ENCODE peak calls at places on chromosomes 12 and 14, in six cellular contexts. One of them, this sample, is unnamed.

GRCh38 chr14:75370416-75371205 is 57.2 kb upstream of the JDP2 start:
- DNase-seq in ELR: no peak
- DNase-seq in GM12865: no peak
- DNase-seq in kidney epithelial cell: no peak
- DNase-seq in NCI-H1417 treated with DMSO at 0.1 percent for 48 hours: no peak
- DNase-seq in NCI-H345: no peak
- DNase-seq in this sample: no peak

GRCh38 chr14:64329149-64329548 is 35.0 kb upstream of the ESR2 start:
- DNase-seq in NCI-H345: no peak
- DNase-seq in NCI-H1417 treated with DMSO at 0.1 percent for 48 hours: no peak
- DNase-seq in GM12865: no peak
- DNase-seq in ELR: no peak
- DNase-seq in kidney epithelial cell: no peak
- DNase-seq in this sample: no peak

GRCh38 chr12:130879212-130879686 is 7.4 kb downstream of the RAN start:
- DNase-seq in NCI-H345: no peak
- DNase-seq in NCI-H1417 treated with DMSO at 0.1 percent for 48 hours: no peak
- DNase-seq in kidney epithelial cell: no peak
- DNase-seq in GM12865: peak; percentile 83
- DNase-seq in ELR: peak; percentile 8
- DNase-seq in this sample: no peak

GRCh38 chr12:128316078-128316477 is 49.1 kb downstream of the TMEM132C start:
- DNase-seq in ELR: no peak
- DNase-seq in kidney epithelial cell: no peak
- DNase-seq in NCI-H345: no peak
- DNase-seq in GM12865: no peak
- DNase-seq in NCI-H1417 treated with DMSO at 0.1 percent for 48 hours: no peak
- DNase-seq in this sample: no peak

GRCh38 chr12:3207858-3208257 is 130.7 kb downstream of the TSPAN9 start:
- DNase-seq in NCI-H1417 treated with DMSO at 0.1 percent for 48 hours: no peak
- DNase-seq in GM12865: peak; percentile 29
- DNase-seq in ELR: peak; percentile 22
- DNase-seq in kidney epithelial cell: no peak
- DNase-seq in NCI-H345: no peak
- DNase-seq in this sample: no peak

GRCh38 chr12:10636611-10637010 is 23.2 kb upstream of the MAGOHB start:
- DNase-seq in ELR: no peak
- DNase-seq in NCI-H1417 treated with DMSO at 0.1 percent for 48 hours: no peak
- DNase-seq in GM12865: no peak
- DNase-seq in NCI-H345: no peak
- DNase-seq in kidney epithelial cell: no peak
- DNase-seq in this sample: no peak

GRCh38 chr14:68973639-68974038 is 5.5 kb downstream of the ACTN1 start:
- DNase-seq in NCI-H345: no peak
- DNase-seq in NCI-H1417 treated with DMSO at 0.1 percent for 48 hours: no peak
- DNase-seq in kidney epithelial cell: no peak
- DNase-seq in ELR: no peak
- DNase-seq in GM12865: no peak
- DNase-seq in this sample: no peak

GRCh38 chr12:4786795-4787194 is 66.6 kb downstream of the GALNT8 start:
- DNase-seq in NCI-H345: no peak
- DNase-seq in NCI-H1417 treated with DMSO at 0.1 percent for 48 hours: no peak
- DNase-seq in kidney epithelial cell: no peak
- DNase-seq in GM12865: no peak
- DNase-seq in ELR: no peak
- DNase-seq in this sample: no peak

GRCh38 chr12:31386364-31386777 is 60.4 kb upstream of the SINHCAF start:
- DNase-seq in NCI-H1417 treated with DMSO at 0.1 percent for 48 hours: no peak
- DNase-seq in NCI-H345: no peak
- DNase-seq in GM12865: no peak
- DNase-seq in kidney epithelial cell: no peak
- DNase-seq in ELR: no peak
- DNase-seq in this sample: no peak

GRCh38 chr12:107564946-107565345 is 120.7 kb upstream of the PWP1 start:
- DNase-seq in kidney epithelial cell: no peak
- DNase-seq in NCI-H1417 treated with DMSO at 0.1 percent for 48 hours: no peak
- DNase-seq in GM12865: peak; percentile 41
- DNase-seq in NCI-H345: no peak
- DNase-seq in ELR: peak; percentile 53
- DNase-seq in this sample: no peak

GRCh38 chr14:75046899-75047298 is 4.4 kb downstream of the MLH3 start:
- DNase-seq in ELR: peak; percentile 70
- DNase-seq in NCI-H345: no peak
- DNase-seq in NCI-H1417 treated with DMSO at 0.1 percent for 48 hours: no peak
- DNase-seq in GM12865: no peak
- DNase-seq in kidney epithelial cell: no peak
- DNase-seq in this sample: no peak

GRCh38 chr12:11661491-11662085 is 12.1 kb downstream of the ETV6 start:
- DNase-seq in NCI-H1417 treated with DMSO at 0.1 percent for 48 hours: no peak
- DNase-seq in ELR: no peak
- DNase-seq in NCI-H345: no peak
- DNase-seq in kidney epithelial cell: no peak
- DNase-seq in GM12865: no peak
- DNase-seq in this sample: no peak

GRCh38 chr12:130611026-130611905 is 104.8 kb downstream of the RIMBP2 start:
- DNase-seq in ELR: no peak
- DNase-seq in kidney epithelial cell: no peak
- DNase-seq in GM12865: no peak
- DNase-seq in NCI-H345: no peak
- DNase-seq in NCI-H1417 treated with DMSO at 0.1 percent for 48 hours: no peak
- DNase-seq in this sample: no peak

GRCh38 chr14:59582161-59582560 is 5.5 kb upstream of the CCDC175 start:
- DNase-seq in ELR: no peak
- DNase-seq in GM12865: no peak
- DNase-seq in NCI-H345: no peak
- DNase-seq in NCI-H1417 treated with DMSO at 0.1 percent for 48 hours: no peak
- DNase-seq in kidney epithelial cell: no peak
- DNase-seq in this sample: no peak

GRCh38 chr12:123126294-123127144 is 24.4 kb downstream of the PITPNM2 start:
- DNase-seq in GM12865: no peak
- DNase-seq in NCI-H1417 treated with DMSO at 0.1 percent for 48 hours: no peak
- DNase-seq in NCI-H345: no peak
- DNase-seq in ELR: peak; percentile 99
- DNase-seq in kidney epithelial cell: peak; percentile 98
- DNase-seq in this sample: no peak

GRCh38 chr14:94675036-94675435 is 62.8 kb downstream of the SERPINA3 start:
- DNase-seq in kidney epithelial cell: no peak
- DNase-seq in NCI-H345: no peak
- DNase-seq in NCI-H1417 treated with DMSO at 0.1 percent for 48 hours: no peak
- DNase-seq in GM12865: no peak
- DNase-seq in ELR: no peak
- DNase-seq in this sample: peak; percentile 4

GRCh38 chr12:129467289-129467688 is 436.5 kb downstream of the TMEM132D start:
- DNase-seq in NCI-H1417 treated with DMSO at 0.1 percent for 48 hours: no peak
- DNase-seq in kidney epithelial cell: no peak
- DNase-seq in NCI-H345: no peak
- DNase-seq in GM12865: no peak
- DNase-seq in ELR: no peak
- DNase-seq in this sample: no peak

GRCh38 chr14:81234268-81234667 is 13.5 kb upstream of the GTF2A1 start:
- DNase-seq in GM12865: no peak
- DNase-seq in kidney epithelial cell: no peak
- DNase-seq in NCI-H345: no peak
- DNase-seq in ELR: no peak
- DNase-seq in NCI-H1417 treated with DMSO at 0.1 percent for 48 hours: no peak
- DNase-seq in this sample: no peak

GRCh38 chr14:99718031-99718810 is 34.1 kb downstream of the CYP46A1 start:
- DNase-seq in kidney epithelial cell: no peak
- DNase-seq in NCI-H1417 treated with DMSO at 0.1 percent for 48 hours: no peak
- DNase-seq in NCI-H345: peak; percentile 29
- DNase-seq in ELR: no peak
- DNase-seq in GM12865: peak; percentile 49
- DNase-seq in this sample: peak; percentile 34

GRCh38 chr12:78359530-78359929 is 505.0 kb upstream of the SYT1 start:
- DNase-seq in GM12865: no peak
- DNase-seq in NCI-H345: no peak
- DNase-seq in ELR: peak; percentile 32
- DNase-seq in NCI-H1417 treated with DMSO at 0.1 percent for 48 hours: no peak
- DNase-seq in kidney epithelial cell: no peak
- DNase-seq in this sample: no peak

GRCh38 chr12:6218526-6218925 is 18.3 kb downstream of the CD9 start:
- DNase-seq in kidney epithelial cell: no peak
- DNase-seq in GM12865: no peak
- DNase-seq in NCI-H1417 treated with DMSO at 0.1 percent for 48 hours: no peak
- DNase-seq in NCI-H345: no peak
- DNase-seq in ELR: no peak
- DNase-seq in this sample: no peak

GRCh38 chr14:31895206-31895605 is 181.9 kb upstream of the ARHGAP5 start:
- DNase-seq in GM12865: no peak
- DNase-seq in ELR: peak; percentile 88
- DNase-seq in kidney epithelial cell: peak; percentile 35
- DNase-seq in NCI-H1417 treated with DMSO at 0.1 percent for 48 hours: no peak
- DNase-seq in NCI-H345: no peak
- DNase-seq in this sample: no peak

GRCh38 chr12:61385771-61386170 is 874.4 kb upstream of the USP15 start:
- DNase-seq in ELR: no peak
- DNase-seq in NCI-H1417 treated with DMSO at 0.1 percent for 48 hours: no peak
- DNase-seq in kidney epithelial cell: no peak
- DNase-seq in GM12865: no peak
- DNase-seq in NCI-H345: no peak
- DNase-seq in this sample: no peak

GRCh38 chr14:77043177-77043983 is 14.9 kb upstream of the IRF2BPL start:
- DNase-seq in NCI-H345: no peak
- DNase-seq in NCI-H1417 treated with DMSO at 0.1 percent for 48 hours: no peak
- DNase-seq in kidney epithelial cell: no peak
- DNase-seq in ELR: peak; percentile 85
- DNase-seq in GM12865: peak; percentile 64
- DNase-seq in this sample: no peak

This sample was measured in left lobe of liver.